ENCODE peak calls at places on chromosomes 7 and 10, in five cellular contexts. N is spleen, E is stomach, V is HL-60, S is endothelial cell of umbilical vein. G is an unnamed sample.

GRCh38 chr7:22831602-22832001 is 9.0 kb upstream of the TOMM7 start:
- DNase-seq in N (no peak), E (no peak), V (no peak), S (no peak), G (no peak)

GRCh38 chr7:51108134-51108533 is 208.5 kb downstream of the COBL start:
- DNase-seq in S (no peak), N (no peak), E (no peak), V (no peak), G (no peak)

GRCh38 chr10:101222683-101223273 is 6.5 kb downstream of the LBX1 start:
- DNase-seq in N (no peak), E (no peak), S (no peak), V (no peak), G (peak; percentile 65)

GRCh38 chr7:42023216-42023724 is 213.7 kb downstream of the GLI3 start:
- DNase-seq in V (no peak), S (no peak), E (no peak), N (no peak), G (no peak)

GRCh38 chr10:69901623-69902505 is 100.2 kb downstream of the COL13A1 start:
- DNase-seq in S (peak; percentile 71), V (no peak), E (peak; percentile 48), N (no peak), G (peak; percentile 92)

GRCh38 chr10:35352508-35352907 is 16.2 kb downstream of the CCNY start:
- DNase-seq in S (no peak), V (no peak), E (no peak), N (no peak), G (no peak)

GRCh38 chr7:142808802-142809583 is 38.2 kb downstream of the PRSS2 start:
- DNase-seq in E (peak; percentile 56), S (peak; percentile 52), V (no peak), N (peak; percentile 95), G (no peak)

GRCh38 chr10:71621783-71622526 is 97.6 kb downstream of the C10orf105 start:
- DNase-seq in E (no peak), N (no peak), V (no peak), S (no peak), G (no peak)

GRCh38 chr7:26441640-26442277 is 150.1 kb downstream of the SNX10 start:
- DNase-seq in E (no peak), S (no peak), N (no peak), V (no peak), G (peak; percentile 44)

GRCh38 chr7:26850193-26850651 is 14.2 kb downstream of the SKAP2 start:
- DNase-seq in S (no peak), E (no peak), V (no peak), N (no peak), G (no peak)

GRCh38 chr10:51524041-51524440 is 175.4 kb downstream of the CSTF2T start:
- DNase-seq in S (no peak), E (no peak), V (no peak), N (no peak), G (no peak)

GRCh38 chr10:114053946-114054345 is 10.3 kb downstream of the ADRB1 start:
- DNase-seq in S (no peak), N (no peak), E (no peak), V (no peak), G (peak; percentile 38)

GRCh38 chr7:100679927-100680588 is 6.5 kb downstream of the GNB2 start:
- DNase-seq in E (no peak), V (no peak), S (no peak), N (no peak), G (peak; percentile 44)

GRCh38 chr7:76260171-76260703 is 42.2 kb upstream of the HSPB1 start:
- DNase-seq in V (no peak), N (no peak), S (no peak), E (no peak), G (peak; percentile 98)

GRCh38 chr10:53123311-53123710 is 350.7 kb upstream of the MBL2 start:
- DNase-seq in N (no peak), V (no peak), S (no peak), E (no peak), G (no peak)

GRCh38 chr7:142338633-142339501 is 81.0 kb upstream of the PRSS58 start:
- DNase-seq in N (no peak), E (no peak), S (no peak), V (no peak), G (no peak)

GRCh38 chr7:13742719-13743640 is 246.5 kb downstream of the ETV1 start:
- DNase-seq in V (no peak), S (peak; percentile 34), N (no peak), E (peak; percentile 30), G (peak; percentile 41)

GRCh38 chr7:85972504-85973141 is 671.1 kb upstream of the GRM3 start:
- DNase-seq in V (no peak), E (no peak), N (no peak), S (no peak), G (no peak)

GRCh38 chr10:117541405-117541908 is 1.1 kb upstream of the EMX2 start:
- DNase-seq in S (no peak), V (no peak), N (no peak), E (no peak), G (no peak)

GRCh38 chr7:96827701-96828100 is 118.1 kb upstream of the SEM1 start:
- DNase-seq in E (no peak), V (no peak), S (no peak), N (no peak), G (no peak)

GRCh38 chr7:50069613-50070012 is 23.4 kb downstream of the ZPBP start:
- DNase-seq in S (no peak), E (no peak), V (no peak), N (peak; percentile 79), G (no peak)

GRCh38 chr7:36604801-36605200 is 119.5 kb downstream of the AOAH start:
- DNase-seq in E (no peak), N (no peak), V (no peak), S (no peak), G (no peak)

GRCh38 chr7:2353650-2354172 is 916 bp upstream of the EIF3B start:
- DNase-seq in N (peak; percentile 98), V (peak; percentile 93), S (peak; percentile 91), E (peak; percentile 90), G (peak; percentile 99)

GRCh38 chr7:2357165-2357564 is 2.5 kb downstream of the EIF3B start:
- DNase-seq in V (peak; percentile 41), N (no peak), E (no peak), S (no peak), G (no peak)

GRCh38 chr7:2353113-2353512 is 1.5 kb upstream of the EIF3B start:
- DNase-seq in V (no peak), S (no peak), N (no peak), E (no peak), G (no peak)

GRCh38 chr7:2354173-2355078 is at the start of gene EIF3B:
- DNase-seq in V (peak; percentile 92), S (peak; percentile 94), N (peak; percentile 97), E (peak; percentile 90), G (peak; percentile 99)

DNA sequence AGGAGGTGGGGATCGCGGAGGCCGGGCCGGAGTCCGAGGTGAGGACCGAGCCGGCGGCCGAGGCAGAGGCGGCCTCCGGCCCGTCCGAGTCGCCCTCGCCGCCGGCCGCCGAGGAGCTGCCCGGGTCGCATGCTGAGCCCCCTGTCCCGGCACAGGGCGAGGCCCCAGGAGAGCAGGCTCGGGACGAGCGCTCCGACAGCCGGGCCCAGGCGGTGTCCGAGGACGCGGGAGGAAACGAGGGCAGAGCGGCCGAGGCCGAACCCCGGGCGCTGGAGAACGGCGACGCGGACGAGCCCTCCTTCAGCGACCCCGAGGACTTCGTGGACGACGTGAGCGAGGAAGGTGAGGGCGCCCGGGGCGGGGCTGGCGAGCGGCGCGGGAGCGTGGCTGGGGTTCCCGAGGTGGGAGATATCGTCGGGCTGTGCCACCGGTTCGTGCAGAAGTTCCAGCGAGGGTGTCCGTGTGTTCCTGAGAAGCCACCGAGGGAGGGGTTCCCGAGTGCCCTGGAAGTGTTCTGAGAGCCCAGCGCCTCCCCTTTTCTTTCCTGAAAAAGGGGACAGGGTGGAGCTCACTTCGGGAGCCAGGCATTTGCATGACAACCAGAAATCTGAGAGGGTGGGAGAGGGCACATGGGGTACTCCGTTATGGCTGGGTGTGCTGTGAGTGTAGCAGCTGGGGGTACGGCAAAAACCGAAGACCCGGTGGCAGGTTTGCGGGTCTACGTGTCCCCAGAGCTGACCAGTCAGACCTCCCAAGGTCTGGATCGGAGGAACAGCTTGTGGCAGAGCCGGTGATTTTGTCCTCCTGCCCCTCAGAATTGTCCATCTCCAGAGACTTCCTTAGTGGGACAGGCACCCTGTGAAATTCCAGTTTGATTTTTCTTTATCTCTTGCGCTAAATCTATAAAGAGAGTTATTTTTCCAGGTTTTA is 717 bp downstream of the EIF3B start:
- DNase-seq in E (no peak), S (peak; percentile 37), N (peak; percentile 91), V (peak; percentile 22), G (no peak)
- TF ChIP-seq POLR2AphosphoS5 in E (no peak), S (peak; percentile 30), N (peak; percentile 7), V (no peak), G (no peak)

DNA sequence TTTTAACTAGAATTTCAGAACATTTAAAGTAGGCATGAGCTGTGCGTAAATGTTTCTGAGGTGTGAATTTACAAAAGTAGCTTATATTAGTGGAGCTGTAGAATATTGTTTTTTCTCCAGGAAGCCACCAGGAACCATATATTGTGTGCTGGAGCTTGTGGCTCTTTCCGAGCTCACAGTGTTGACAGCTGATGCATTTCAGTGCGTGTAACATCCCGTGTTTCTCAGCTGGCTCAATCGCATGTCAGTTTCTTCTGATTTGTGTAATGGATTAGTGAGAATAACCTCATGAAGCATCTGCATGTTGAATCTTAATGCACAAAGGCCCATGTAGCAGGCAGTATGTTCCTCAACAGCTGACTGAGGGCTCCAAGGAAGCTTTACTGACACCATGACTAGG is 39.3 kb downstream of the VKORC1L1 start:
- DNase-seq in V (no peak), N (no peak), E (no peak), S (no peak), G (no peak)
- TF ChIP-seq POLR2AphosphoS5 in V (no peak), N (no peak), E (no peak), S (no peak), G (no peak)

DNA sequence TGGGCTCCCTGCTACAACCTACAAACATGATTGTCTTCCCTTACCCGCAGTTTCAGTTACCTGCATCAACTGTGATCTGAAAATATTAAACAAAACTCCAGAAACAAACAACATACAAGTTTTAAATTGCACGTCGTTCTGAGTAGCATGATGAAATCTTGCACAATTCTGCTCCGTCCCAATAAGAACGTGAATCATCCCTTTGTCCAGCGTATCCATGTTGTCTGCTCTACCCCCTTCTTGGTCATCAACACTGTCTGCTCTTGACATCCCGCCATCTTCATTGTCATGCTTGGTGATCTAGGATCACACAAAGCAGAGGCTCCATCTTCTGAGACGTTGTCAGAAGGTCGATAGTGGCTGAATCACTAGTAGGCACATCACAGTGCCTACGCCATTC is 53.9 kb downstream of the ACADSB start:
- DNase-seq in N (no peak), E (no peak), S (no peak), V (no peak), G (no peak)
- TF ChIP-seq POLR2AphosphoS5 in N (no peak), E (no peak), S (no peak), V (no peak), G (no peak)

DNA sequence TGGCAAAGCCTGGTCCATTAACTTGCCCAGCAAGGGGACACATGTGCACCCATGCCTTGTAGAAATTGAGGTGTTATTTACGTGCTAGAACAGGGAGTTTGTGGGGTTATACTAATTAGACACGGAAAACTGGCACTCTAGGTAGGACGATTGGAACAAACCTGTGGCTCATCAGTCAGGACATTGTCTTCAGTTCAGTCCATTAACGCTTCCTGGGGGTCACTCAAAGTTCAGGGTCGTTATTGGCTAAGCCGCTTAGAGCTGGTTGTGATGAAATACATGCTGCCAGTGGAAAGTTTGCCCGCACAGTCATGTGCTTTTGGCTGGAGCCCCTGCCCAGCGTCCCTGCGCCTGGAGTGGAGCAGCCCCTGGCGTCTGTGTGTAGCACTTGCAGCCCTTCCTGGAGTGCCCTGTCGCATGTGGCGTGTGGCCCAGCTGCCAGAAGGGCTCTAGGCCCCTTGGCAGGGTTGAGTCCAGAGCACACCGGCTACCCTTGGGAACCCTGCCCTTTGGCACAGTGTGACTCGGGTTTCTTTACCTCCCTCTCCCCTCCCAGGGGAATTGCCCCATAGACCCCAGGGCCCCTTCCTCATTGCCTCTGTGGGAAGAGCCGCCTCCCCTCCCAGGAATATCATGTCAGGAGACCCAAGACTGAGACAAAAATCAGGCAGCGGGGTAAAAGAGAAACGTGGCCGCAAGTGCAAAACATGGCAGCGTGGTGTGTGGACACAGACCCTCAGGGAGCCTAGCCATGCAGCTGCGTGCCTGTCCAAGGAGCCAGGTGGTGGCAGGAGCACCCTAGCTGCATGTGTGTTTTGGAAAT is 9.8 kb downstream of the ZNF775 start:
- DNase-seq in S (no peak), N (peak; percentile 78), V (peak; percentile 95), E (peak; percentile 75), G (no peak)
- TF ChIP-seq POLR2AphosphoS5 in S (no peak), N (peak; percentile 65), V (peak; percentile 91), E (no peak), G (no peak)